ENCODE peak calls at places on chromosomes 7 and 10, in four cellular contexts. O is C1 segment of cervical spinal cord, M is Calu3, S is occipital lobe. K is an unnamed sample.

GRCh38 chr10:113594673-113595072 is 41.8 kb downstream of the HABP2 start:
- DNase-seq in S (no peak), M (no peak), O (no peak), K (no peak)

GRCh38 chr7:80967536-80968297 is 48.9 kb upstream of the SEMA3C start:
- DNase-seq in S (no peak), O (no peak), M (no peak), K (no peak)

GRCh38 chr7:84043661-84044191 is 150.9 kb downstream of the SEMA3A start:
- DNase-seq in O (no peak), S (no peak), M (no peak), K (no peak)

GRCh38 chr10:11433657-11434056 is 177.8 kb downstream of the USP6NL start:
- DNase-seq in S (no peak), M (no peak), O (no peak), K (no peak)

GRCh38 chr7:106283831-106284515 is 810 bp downstream of the NAMPT start:
- DNase-seq in S (peak), O (peak), M (peak), K (peak)

GRCh38 chr10:84665883-84666463 is 337.6 kb downstream of the CCSER2 start:
- DNase-seq in S (no peak), M (peak), O (no peak), K (no peak)

GRCh38 chr10:53069013-53069412 is 296.4 kb upstream of the MBL2 start:
- DNase-seq in O (no peak), S (no peak), M (no peak), K (no peak)

GRCh38 chr7:81789406-81790139 is 19.7 kb upstream of the HGF start:
- DNase-seq in O (no peak), S (no peak), M (no peak), K (no peak)

GRCh38 chr7:64946772-64947171 is 43.7 kb downstream of the ZNF273 start:
- DNase-seq in O (no peak), M (peak), S (no peak), K (peak)

GRCh38 chr7:131161103-131161502 is 166.6 kb upstream of the MKLN1 start:
- DNase-seq in M (no peak), S (no peak), O (no peak), K (no peak)

K was measured in left cardiac atrium.